ENCODE peak calls at places on chromosomes 5 and 9, in seven cellular contexts. C is H9, I is IMR-90, Y is neuronal stem cell, A is mesendoderm, H is mesenchymal stem cell, G is H1. B is an unnamed sample.

GRCh38 chr9:137245450-137246421 is 4.6 kb downstream of the TUBB4B start:
- DNase-seq in Y (no peak), C (no peak), I (no peak), G (no peak), H (no peak), A (no peak), B (no peak)

GRCh38 chr5:83965431-83965830 is 244.8 kb upstream of the HAPLN1 start:
- DNase-seq in I (no peak), A (no peak), H (no peak), G (no peak), Y (no peak), C (no peak), B (no peak)

GRCh38 chr9:83451308-83451707 is 86.9 kb downstream of the FRMD3 start:
- DNase-seq in C (no peak), A (peak), G (no peak), I (no peak), H (no peak), Y (no peak), B (peak)

GRCh38 chr9:137027369-137028012 is 546 bp downstream of the ABCA2 start:
- DNase-seq in A (no peak), I (peak), Y (no peak), G (no peak), C (no peak), H (peak), B (peak)

GRCh38 chr9:134606951-134607733 is 34.5 kb upstream of the COL5A1 start:
- DNase-seq in I (no peak), G (no peak), H (peak), Y (no peak), A (peak), C (peak), B (no peak)

GRCh38 chr5:107985144-107985543 is 314.4 kb upstream of the EFNA5 start:
- DNase-seq in Y (no peak), C (no peak), I (no peak), A (no peak), H (no peak), G (no peak), B (no peak)

GRCh38 chr5:115402822-115403577 is 106.5 kb upstream of the CCDC112 start:
- DNase-seq in C (no peak), A (no peak), I (peak), Y (no peak), H (no peak), G (no peak), B (no peak)

GRCh38 chr5:169160405-169160901 is 140.5 kb downstream of the SLIT3 start:
- DNase-seq in G (no peak), H (peak), I (no peak), A (no peak), C (no peak), Y (no peak), B (peak)

GRCh38 chr5:119120893-119121292 is 50.0 kb downstream of the DMXL1 start:
- DNase-seq in G (no peak), Y (no peak), H (no peak), I (no peak), C (no peak), A (no peak), B (no peak)

GRCh38 chr5:72110401-72111013 is 3.2 kb downstream of the MAP1B start:
- DNase-seq in G (no peak), H (no peak), Y (no peak), I (no peak), A (peak), C (no peak), B (no peak)

GRCh38 chr5:68424799-68425537 is 209.4 kb downstream of the PIK3R1 start:
- DNase-seq in I (peak), G (no peak), Y (no peak), H (peak), A (no peak), C (no peak), B (no peak)

GRCh38 chr9:104906441-104907277 is 21.3 kb downstream of the ABCA1 start:
- DNase-seq in C (no peak), I (peak), G (no peak), Y (no peak), H (peak), A (no peak), B (no peak)

GRCh38 chr9:70352802-70353201 is 61.7 kb downstream of the KLF9 start:
- DNase-seq in C (no peak), G (no peak), I (no peak), A (no peak), Y (no peak), H (peak), B (no peak)

GRCh38 chr9:83707518-83707767 is 315 bp downstream of the UBQLN1 start:
- DNase-seq in H (peak), Y (no peak), C (no peak), I (no peak), G (no peak), A (no peak), B (peak)

GRCh38 chr9:91255327-91255726 is 106.4 kb downstream of the AUH start:
- DNase-seq in G (no peak), A (no peak), Y (no peak), H (peak), I (peak), C (no peak), B (no peak)

GRCh38 chr9:111481885-111482636 is 2.1 kb downstream of the ECPAS start:
- DNase-seq in C (no peak), Y (peak), G (no peak), I (peak), H (peak), A (peak), B (peak)

GRCh38 chr9:131839281-131840084 is 99.6 kb upstream of the RAPGEF1 start:
- DNase-seq in G (no peak), A (no peak), Y (no peak), C (no peak), H (peak), I (peak), B (no peak)

GRCh38 chr5:82364497-82364896 is 86.3 kb upstream of the RPS23 start:
- DNase-seq in C (no peak), I (peak), H (peak), A (peak), G (no peak), Y (no peak), B (no peak)

GRCh38 chr9:116152941-116153764 is 438 bp upstream of the PAPPA start:
- DNase-seq in C (peak), Y (peak), H (peak), I (peak), G (no peak), A (peak), B (peak)

GRCh38 chr5:179355976-179356968 is 11.0 kb upstream of the ADAMTS2 start:
- DNase-seq in H (peak), C (no peak), G (no peak), Y (no peak), A (no peak), I (peak), B (no peak)

GRCh38 chr5:10538103-10538788 is 25.6 kb upstream of the ANKRD33B start:
- DNase-seq in G (no peak), A (no peak), Y (no peak), C (no peak), I (peak), H (no peak), B (no peak)

GRCh38 chr9:366620-367019 is 152.0 kb downstream of the DOCK8 start:
- DNase-seq in C (no peak), A (peak), G (no peak), Y (no peak), I (no peak), H (no peak), B (peak)

GRCh38 chr9:109312783-109313182 is 8.1 kb downstream of the EPB41L4B start:
- DNase-seq in H (no peak), I (no peak), G (no peak), A (no peak), C (no peak), Y (no peak), B (no peak)

GRCh38 chr9:131721096-131721495 is 18.8 kb downstream of the RAPGEF1 start:
- DNase-seq in A (no peak), H (no peak), I (no peak), G (no peak), Y (no peak), C (no peak), B (no peak)

GRCh38 chr5:83740741-83741140 is 20.1 kb upstream of the HAPLN1 start:
- DNase-seq in G (no peak), Y (no peak), C (no peak), A (no peak), I (no peak), H (no peak), B (no peak)

GRCh38 chr5:133788121-133788520 is 175.8 kb upstream of the FSTL4 start:
- DNase-seq in G (no peak), Y (no peak), A (no peak), H (no peak), C (peak), I (no peak), B (no peak)

GRCh38 chr9:91840469-91840868 is 109.6 kb downstream of the ROR2 start:
- DNase-seq in I (no peak), G (no peak), C (no peak), A (no peak), Y (no peak), H (no peak), B (no peak)

GRCh38 chr5:40962207-40962955 is 53.1 kb downstream of the C7 start:
- DNase-seq in C (no peak), G (no peak), H (no peak), A (no peak), I (no peak), Y (no peak), B (no peak)

GRCh38 chr5:30042677-30043076 is 1150.8 kb upstream of the CDH6 start:
- DNase-seq in I (no peak), H (no peak), Y (no peak), C (no peak), G (no peak), A (no peak), B (no peak)

GRCh38 chr5:57692582-57693487 is 210.2 kb upstream of the ACTBL2 start:
- DNase-seq in C (peak), H (peak), Y (peak), I (peak), G (peak), A (peak), B (peak)

GRCh38 chr5:56264417-56265025 is 31.4 kb upstream of the ANKRD55 start:
- DNase-seq in H (peak), I (peak), C (peak), A (peak), Y (peak), G (peak), B (peak)

GRCh38 chr9:89635816-89636215 is 31.0 kb downstream of the GADD45G start:
- DNase-seq in Y (no peak), A (no peak), C (no peak), H (peak), G (no peak), I (no peak), B (peak)

GRCh38 chr9:35333551-35333950 is 156.4 kb upstream of the RUSC2 start:
- DNase-seq in C (no peak), A (no peak), G (no peak), I (peak), H (peak), Y (no peak), B (peak)

GRCh38 chr9:102974530-102974929 is 20.6 kb upstream of the CYLC2 start:
- DNase-seq in G (no peak), Y (no peak), H (no peak), A (no peak), I (no peak), C (no peak), B (peak)

GRCh38 chr9:95313010-95313498 is 4.5 kb downstream of the FANCC start:
- DNase-seq in I (peak), H (peak), A (peak), G (peak), C (peak), Y (no peak), B (peak)

GRCh38 chr5:16871746-16872339 is 64.2 kb downstream of the MYO10 start:
- DNase-seq in G (no peak), H (peak), I (peak), Y (no peak), C (no peak), A (no peak), B (no peak)

GRCh38 chr5:133969654-133970324 is 1.4 kb upstream of the C5orf15 start:
- DNase-seq in C (no peak), I (peak), G (no peak), H (peak), A (no peak), Y (no peak), B (no peak)

GRCh38 chr5:73822276-73822988 is 196.4 kb downstream of the ARHGEF28 start:
- DNase-seq in C (no peak), G (no peak), I (no peak), Y (no peak), H (no peak), A (no peak), B (no peak)
- H3K23ac ChIP-seq in C (no peak), G (no peak), I (peak), Y (no peak), H (no peak), A (no peak), B (no peak)

GRCh38 chr9:123536455-123536868 is 180.5 kb downstream of the CRB2 start:
- DNase-seq in A (no peak), Y (no peak), G (no peak), I (no peak), C (no peak), H (no peak), B (no peak)
- H3K23ac ChIP-seq in A (no peak), Y (no peak), G (no peak), I (no peak), C (no peak), H (no peak), B (no peak)

DNA sequence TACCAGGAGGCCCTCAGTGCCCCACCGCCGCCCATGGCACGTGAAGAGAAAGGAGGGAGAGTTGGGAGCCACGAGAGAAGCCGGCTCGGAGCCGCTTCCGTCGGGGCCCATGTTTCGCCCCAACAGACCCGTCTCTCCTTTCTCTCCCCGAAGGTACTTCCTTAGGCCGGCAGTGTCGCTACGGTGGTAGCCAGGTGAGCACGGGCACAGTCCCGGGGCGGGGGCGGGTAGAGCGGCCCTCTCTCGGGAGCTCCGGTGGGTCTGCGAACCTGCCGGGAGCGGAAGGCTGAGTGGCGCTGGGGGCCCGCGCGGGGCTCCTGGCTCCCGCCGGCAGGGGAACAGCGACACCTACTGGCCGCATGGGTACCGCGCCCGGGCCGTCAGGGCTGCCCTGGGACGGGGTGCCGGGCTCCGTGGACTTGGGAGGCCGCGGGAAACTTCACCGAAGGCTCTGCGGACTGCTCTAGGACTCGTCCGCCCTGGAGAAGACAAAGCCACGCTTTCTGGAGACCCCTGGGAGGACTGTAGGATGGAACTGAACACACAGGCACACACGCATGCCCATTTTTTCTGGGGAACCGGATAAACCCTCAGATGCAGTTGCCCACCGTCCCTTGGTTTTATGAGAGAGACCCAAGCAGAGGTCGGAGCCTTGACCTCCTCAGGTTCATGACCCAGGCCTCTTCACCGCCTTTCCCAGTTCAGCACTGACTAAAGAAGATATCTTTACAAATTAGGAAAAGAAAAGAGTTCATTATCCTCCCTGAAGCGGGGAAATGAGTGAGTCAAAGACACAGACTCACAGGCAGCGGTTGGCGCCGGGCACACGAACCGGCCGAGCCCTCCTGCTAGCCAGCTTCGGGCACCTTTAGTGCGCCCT is 202.5 kb downstream of the MEF2C start:
- DNase-seq in C (peak), Y (no peak), G (no peak), A (peak), I (peak), H (peak), B (peak)
- H3K23ac ChIP-seq in C (no peak), Y (peak), G (no peak), A (no peak), I (peak), H (no peak), B (no peak)

DNA sequence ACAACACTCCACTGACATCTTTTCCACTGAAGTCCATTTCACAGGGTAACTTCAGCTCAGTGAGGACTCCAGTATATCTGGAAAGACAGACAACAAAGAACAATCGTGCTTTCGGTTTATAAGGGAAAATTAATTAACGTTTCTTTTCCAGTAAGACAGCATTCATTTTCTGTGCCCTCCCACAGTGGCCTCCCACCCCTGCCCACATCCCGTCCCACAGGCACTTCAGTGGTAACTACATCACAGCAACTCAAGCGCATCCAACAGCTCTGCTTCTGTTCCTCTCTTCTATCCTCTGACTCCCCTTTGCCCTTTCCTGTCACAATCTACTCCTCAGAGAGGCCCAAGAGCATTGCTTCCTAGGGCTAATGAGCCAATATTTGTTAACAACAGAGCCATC is 40.3 kb downstream of the GLDC start:
- DNase-seq in C (no peak), Y (no peak), H (no peak), I (no peak), A (no peak), G (no peak), B (no peak)
- H3K23ac ChIP-seq in C (no peak), Y (no peak), H (no peak), I (no peak), A (no peak), G (no peak), B (no peak)

DNA sequence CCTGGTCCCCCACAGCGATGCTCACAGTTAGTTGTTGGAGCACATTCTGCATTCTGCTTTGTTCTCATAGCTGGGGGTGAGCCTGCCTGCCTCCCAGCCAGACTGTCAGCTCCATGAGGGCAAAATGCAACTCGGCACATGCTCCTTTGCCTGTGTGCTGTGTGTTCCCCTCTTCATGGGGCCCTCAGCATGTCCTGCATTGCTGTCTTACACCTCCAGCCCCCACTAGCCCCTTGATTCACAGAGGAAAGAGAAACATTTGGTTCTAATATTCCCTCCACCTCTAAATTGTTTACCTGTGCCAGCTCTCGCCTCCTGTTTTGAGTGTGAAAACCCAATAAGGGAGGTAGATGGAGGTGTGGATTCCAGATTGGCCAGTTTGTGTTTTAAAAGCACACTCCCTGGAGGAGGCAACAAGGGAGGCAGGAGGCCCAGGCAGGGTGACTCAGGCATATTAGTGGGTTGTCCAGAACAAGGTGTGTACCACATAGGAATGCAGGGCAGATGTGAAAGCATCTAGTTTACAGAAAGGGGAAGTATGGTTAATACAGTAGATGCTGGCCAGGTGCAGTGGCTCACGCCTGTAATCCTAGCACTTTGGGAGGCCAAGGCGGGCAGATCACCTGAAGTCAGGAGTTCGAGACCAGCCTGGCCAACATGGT is 224.6 kb downstream of the AGTPBP1 start:
- DNase-seq in Y (no peak), H (no peak), C (no peak), I (no peak), A (no peak), G (no peak), B (peak)
- H3K23ac ChIP-seq in Y (no peak), H (no peak), C (no peak), I (no peak), A (no peak), G (no peak), B (no peak)

DNA sequence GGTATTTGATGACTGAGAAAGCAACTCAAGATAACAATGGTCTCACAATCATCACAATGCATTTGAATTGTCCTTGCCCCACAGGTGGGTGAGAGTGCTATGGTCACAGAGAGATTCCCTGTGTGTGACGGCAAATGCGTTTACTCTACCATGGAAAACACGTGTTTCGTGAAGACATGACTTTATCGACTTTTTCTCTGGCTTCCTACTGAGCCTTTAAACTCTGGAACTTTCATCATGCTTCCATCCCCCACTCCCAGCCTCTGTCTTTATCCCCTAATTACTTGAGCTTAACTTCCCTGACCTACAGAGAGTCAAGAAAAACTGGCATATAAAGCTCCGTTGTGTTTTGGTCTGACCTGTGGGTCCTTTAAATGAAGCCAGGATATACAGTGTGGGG is 414.1 kb upstream of the CLINT1 start:
- DNase-seq in H (no peak), G (peak), Y (peak), I (no peak), C (no peak), A (peak), B (no peak)
- H3K23ac ChIP-seq in H (no peak), G (no peak), Y (no peak), I (no peak), C (no peak), A (no peak), B (no peak)

DNA sequence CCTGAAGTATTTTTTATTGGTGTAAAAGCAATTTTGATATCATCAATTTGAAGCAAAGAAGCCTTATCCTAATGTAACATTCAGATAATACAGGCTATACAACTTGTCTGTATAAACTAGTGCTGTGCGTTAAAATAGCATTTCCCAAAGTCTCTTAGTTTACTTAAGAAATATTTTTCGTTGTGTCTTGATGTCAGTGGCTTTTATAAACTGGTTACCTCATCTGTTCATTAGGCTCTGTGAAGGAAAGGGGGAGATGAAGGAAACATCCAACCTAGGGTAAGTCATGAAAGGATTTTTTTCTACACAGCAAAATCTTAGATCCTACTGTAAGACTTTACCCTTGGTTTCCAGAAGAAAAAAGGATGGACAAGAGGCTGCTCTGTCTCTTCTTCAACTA is 272.9 kb downstream of the PJA2 start:
- DNase-seq in H (peak), I (peak), Y (no peak), G (no peak), A (no peak), C (no peak), B (no peak)
- H3K23ac ChIP-seq in H (no peak), I (no peak), Y (no peak), G (no peak), A (no peak), C (no peak), B (no peak)